ENCODE peak calls at places on chromosomes 13 and 19, in ten cellular contexts. H is stomach, P is cardiac muscle cell, X is A549, O is heart right ventricle, D is HL-60, U is IMR-90, I is breast epithelium, V is OCI-LY7, C is AG04450. N is an unnamed sample.

GRCh38 chr13:45391926-45392325 is 26.2 kb downstream of the SLC25A30 start:
- DNase-seq in H (no peak), P (no peak), X (no peak), O (no peak), D (no peak), U (no peak), I (no peak), V (no peak), C (no peak), N (no peak)

GRCh38 chr13:114115191-114115671 is 17.2 kb downstream of the RASA3 start:
- DNase-seq in H (peak; percentile 29), P (peak; percentile 72), X (no peak), O (no peak), D (peak; percentile 91), U (peak; percentile 94), I (peak; percentile 48), V (no peak), C (peak; percentile 41), N (peak; percentile 45)

GRCh38 chr19:5214371-5214770 is 126.2 kb downstream of the PTPRS start:
- DNase-seq in H (no peak), P (no peak), X (no peak), O (no peak), D (no peak), U (no peak), I (no peak), V (no peak), C (no peak), N (no peak)

GRCh38 chr19:43780706-43781525 is at the start of gene KCNN4:
- DNase-seq in H (peak; percentile 57), P (no peak), X (peak; percentile 77), O (no peak), D (peak; percentile 78), U (peak; percentile 67), I (no peak), V (peak; percentile 77), C (no peak), N (peak; percentile 72)

GRCh38 chr19:44643605-44644390 is at the start of gene PVR:
- DNase-seq in H (peak; percentile 72), P (peak; percentile 74), X (peak; percentile 98), O (peak; percentile 81), D (peak; percentile 55), U (peak; percentile 77), I (peak; percentile 54), V (no peak), C (no peak), N (peak; percentile 89)

GRCh38 chr13:41547253-41548000 is 90.1 kb downstream of the RGCC start:
- DNase-seq in H (no peak), P (peak; percentile 21), X (no peak), O (peak; percentile 64), D (no peak), U (no peak), I (no peak), V (no peak), C (no peak), N (no peak)

GRCh38 chr19:30374791-30375650 is 2.8 kb downstream of the ZNF536 start:
- DNase-seq in H (peak; percentile 21), P (no peak), X (no peak), O (no peak), D (no peak), U (no peak), I (no peak), V (no peak), C (no peak), N (no peak)

GRCh38 chr19:50155520-50156109 is 7.5 kb downstream of the IZUMO2 start:
- DNase-seq in H (no peak), P (no peak), X (no peak), O (no peak), D (no peak), U (no peak), I (no peak), V (no peak), C (no peak), N (no peak)

GRCh38 chr13:40980466-40980865 is 38.6 kb downstream of the ELF1 start:
- DNase-seq in H (no peak), P (no peak), X (no peak), O (no peak), D (no peak), U (no peak), I (no peak), V (peak; percentile 52), C (no peak), N (no peak)

GRCh38 chr13:21675095-21676007 is 4.5 kb downstream of the FGF9 start:
- DNase-seq in H (peak; percentile 40), P (no peak), X (no peak), O (peak; percentile 47), D (no peak), U (no peak), I (no peak), V (peak; percentile 69), C (no peak), N (no peak)

GRCh38 chr13:112859817-112860190 is 109.2 kb upstream of the MCF2L start:
- DNase-seq in H (no peak), P (peak; percentile 50), X (no peak), O (no peak), D (no peak), U (peak; percentile 82), I (no peak), V (peak; percentile 45), C (peak; percentile 46), N (peak; percentile 7)

GRCh38 chr19:41548954-41549688 is 26.8 kb upstream of the CEACAM21 start:
- DNase-seq in H (peak; percentile 43), P (peak; percentile 20), X (no peak), O (no peak), D (peak; percentile 85), U (no peak), I (no peak), V (peak; percentile 95), C (no peak), N (no peak)

GRCh38 chr13:21738636-21739035 is 67.8 kb downstream of the FGF9 start:
- DNase-seq in H (no peak), P (no peak), X (no peak), O (no peak), D (no peak), U (no peak), I (no peak), V (no peak), C (no peak), N (no peak)

GRCh38 chr13:24035411-24035810 is 125.1 kb upstream of the SPATA13 start:
- DNase-seq in H (no peak), P (no peak), X (no peak), O (no peak), D (no peak), U (no peak), I (no peak), V (no peak), C (no peak), N (no peak)

GRCh38 chr13:24032674-24033073 is 127.8 kb upstream of the SPATA13 start:
- DNase-seq in H (no peak), P (peak; percentile 49), X (no peak), O (no peak), D (no peak), U (peak; percentile 34), I (no peak), V (no peak), C (no peak), N (no peak)

GRCh38 chr13:24036115-24036514 is 124.4 kb upstream of the SPATA13 start:
- DNase-seq in H (no peak), P (peak; percentile 90), X (no peak), O (no peak), D (no peak), U (peak; percentile 44), I (no peak), V (no peak), C (no peak), N (no peak)

GRCh38 chr13:24032252-24032651 is 128.3 kb upstream of the SPATA13 start:
- DNase-seq in H (no peak), P (peak; percentile 95), X (no peak), O (no peak), D (no peak), U (peak; percentile 84), I (no peak), V (no peak), C (peak; percentile 65), N (no peak)

GRCh38 chr13:24033527-24034302 is 126.8 kb upstream of the SPATA13 start:
- DNase-seq in H (no peak), P (peak; percentile 95), X (no peak), O (no peak), D (no peak), U (peak; percentile 92), I (no peak), V (no peak), C (peak; percentile 88), N (no peak)
- H3K27ac ChIP-seq in H (peak overlapping the region; percentile 37), P (no peak overlapping the region), X (peak overlapping the region; percentile 81), O (peak overlapping the region; percentile 68), D (no peak overlapping the region), U (peak overlapping the region; percentile 99), I (peak overlapping the region; percentile 40), V (no peak overlapping the region), C (peak overlapping the region; percentile 88), N (no peak overlapping the region)

DNA sequence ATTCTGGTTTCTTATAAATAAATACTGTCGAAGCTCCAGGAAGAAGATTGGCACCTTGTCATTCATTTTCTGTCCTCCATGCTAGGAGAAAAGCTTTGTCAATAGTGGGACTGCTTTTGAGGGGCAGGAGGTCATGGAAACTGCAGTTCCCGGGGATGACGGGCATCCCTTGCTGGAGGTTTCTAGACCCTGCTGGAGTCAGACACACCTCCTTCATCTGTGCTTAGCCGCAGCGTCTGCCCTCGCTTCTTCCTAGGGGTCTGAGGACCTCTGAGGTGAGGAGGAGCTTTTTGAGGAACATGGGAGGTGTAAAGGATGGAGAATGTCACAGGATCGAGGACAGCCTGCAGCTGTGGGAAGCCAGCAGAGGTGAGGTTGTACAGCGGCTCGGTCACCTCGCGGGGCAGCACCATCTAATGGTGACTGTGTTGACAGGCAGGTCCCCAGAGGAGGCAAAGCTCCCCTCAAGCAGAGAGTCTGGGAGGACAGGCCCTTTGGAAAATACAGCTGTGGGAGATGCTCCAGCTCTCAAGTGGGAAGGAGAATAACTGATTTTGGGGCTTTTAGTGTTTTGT is 172.7 kb upstream of the RNF113B start:
- DNase-seq in H (peak; percentile 44), P (no peak), X (no peak), O (peak; percentile 25), D (peak; percentile 14), U (no peak), I (peak; percentile 59), V (peak; percentile 2), C (no peak), N (no peak)
- TF ChIP-seq CTCF in H (no peak), P (no peak), X (no peak), O (peak; percentile 29), D (no peak), U (no peak), I (no peak), V (peak; percentile 45), C (no peak), N (no peak)

DNA sequence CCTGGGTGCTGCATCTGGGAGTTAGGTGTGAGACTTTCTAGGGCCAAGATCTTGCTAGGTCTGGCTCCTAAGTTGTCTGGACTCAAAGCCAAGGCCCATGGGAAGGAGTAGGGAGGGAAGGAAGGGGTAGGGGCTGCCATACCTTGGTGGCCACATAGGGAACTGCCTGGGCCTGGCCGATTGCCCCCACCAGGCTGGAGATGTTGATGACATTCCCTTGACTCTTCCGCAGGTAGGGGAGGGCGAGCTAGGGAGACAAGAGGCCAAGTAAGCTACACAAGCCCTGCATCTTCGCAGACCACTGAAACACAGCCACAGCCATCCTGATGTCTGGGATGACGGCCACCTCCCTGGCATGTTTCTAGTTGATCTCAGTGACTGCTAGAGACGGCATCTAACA is 4.1 kb upstream of the BCAT2 start:
- DNase-seq in H (no peak), P (no peak), X (no peak), O (no peak), D (no peak), U (no peak), I (no peak), V (no peak), C (no peak), N (no peak)
- H3K27ac ChIP-seq in H (peak overlapping the region; percentile 87), P (no peak overlapping the region), X (peak overlapping the region; percentile 71), O (no peak overlapping the region), D (no peak overlapping the region), U (no peak overlapping the region), I (peak overlapping the region; percentile 6), V (no peak overlapping the region), C (no peak overlapping the region), N (peak overlapping the region; percentile 89)

GRCh38 chr19:56253737-56254136 is 18.8 kb upstream of the EDDM13 start:
- DNase-seq in H (no peak), P (peak; percentile 75), X (peak; percentile 44), O (no peak), D (peak; percentile 52), U (peak; percentile 71), I (no peak), V (peak; percentile 69), C (peak; percentile 20), N (peak; percentile 51)
- TF ChIP-seq CTCF in H (no peak), P (peak; percentile 42), X (peak; percentile 56), O (peak; percentile 34), D (peak; percentile 2), U (peak; percentile 56), I (peak; percentile 35), V (peak; percentile 74), C (peak; percentile 56), N (peak; percentile 29)